ENCODE peak calls at places on chromosomes 4 and X, in four cellular contexts. One of them, this sample, is unnamed.
A peak's percentile ranks its signal among the peaks of the same experiment; 100 is the strongest.

GRCh38 chrX:2264179-2265030 is 236.4 kb downstream of the DHRSX start:
- DNase-seq in testis: no peak
- DNase-seq in adrenal gland: no peak
- DNase-seq in K562: no peak
- DNase-seq in this sample: no peak

GRCh38 chrX:136205882-136206281 is 45.3 kb downstream of the MAP7D3 start:
- DNase-seq in K562: no peak
- DNase-seq in testis: no peak
- DNase-seq in adrenal gland: no peak
- DNase-seq in this sample: no peak

GRCh38 chr4:101792056-101792575 is 1.6 kb downstream of the BANK1 start:
- DNase-seq in adrenal gland: no peak
- DNase-seq in testis: no peak
- DNase-seq in K562: no peak
- DNase-seq in this sample: no peak

GRCh38 chr4:166386491-166387367 is 513.7 kb downstream of the TLL1 start:
- DNase-seq in K562: no peak
- DNase-seq in adrenal gland: no peak
- DNase-seq in testis: no peak
- DNase-seq in this sample: no peak

GRCh38 chrX:132961511-132961910 is 3.1 kb upstream of the HS6ST2 start:
- DNase-seq in K562: no peak
- DNase-seq in adrenal gland: no peak
- DNase-seq in testis: no peak
- DNase-seq in this sample: no peak

GRCh38 chr4:163548481-163549243 is 54.2 kb downstream of the TMA16 start:
- DNase-seq in adrenal gland: peak; percentile 24
- DNase-seq in testis: peak; percentile 34
- DNase-seq in K562: peak; percentile 49
- DNase-seq in this sample: peak; percentile 68

GRCh38 chrX:151174581-151175282 is 1.7 kb upstream of the GPR50 start:
- DNase-seq in adrenal gland: no peak
- DNase-seq in K562: no peak
- DNase-seq in testis: no peak
- DNase-seq in this sample: no peak

GRCh38 chr4:20543131-20543530 is 157.1 kb upstream of the PACRGL start:
- DNase-seq in K562: no peak
- DNase-seq in adrenal gland: no peak
- DNase-seq in testis: no peak
- DNase-seq in this sample: no peak

GRCh38 chrX:68060506-68061205 is 372.6 kb downstream of the OPHN1 start:
- DNase-seq in testis: no peak
- DNase-seq in K562: no peak
- DNase-seq in adrenal gland: no peak
- DNase-seq in this sample: no peak

GRCh38 chrX:111507931-111508330 is 3.5 kb upstream of the SERTM2 start:
- DNase-seq in testis: no peak
- DNase-seq in adrenal gland: no peak
- DNase-seq in K562: no peak
- DNase-seq in this sample: no peak

GRCh38 chr4:140151700-140152014 is 2.3 kb downstream of the MAML3 start:
- DNase-seq in K562: peak; percentile 80
- DNase-seq in testis: peak; percentile 94
- DNase-seq in adrenal gland: peak; percentile 88
- DNase-seq in this sample: peak; percentile 73

GRCh38 chr4:140149851-140150635 is 3.9 kb downstream of the MAML3 start:
- DNase-seq in testis: peak; percentile 87
- DNase-seq in adrenal gland: peak; percentile 84
- DNase-seq in K562: peak; percentile 58
- DNase-seq in this sample: peak; percentile 48

GRCh38 chr4:140150636-140150885 is 3.4 kb downstream of the MAML3 start:
- DNase-seq in K562: peak; percentile 70
- DNase-seq in adrenal gland: no peak
- DNase-seq in testis: peak; percentile 91
- DNase-seq in this sample: no peak

GRCh38 chr4:140152015-140152703 is 1.8 kb downstream of the MAML3 start:
- DNase-seq in testis: peak; percentile 82
- DNase-seq in adrenal gland: peak; percentile 77
- DNase-seq in K562: peak; percentile 60
- DNase-seq in this sample: peak; percentile 72

GRCh38 chr4:140150886-140151699 is 2.9 kb downstream of the MAML3 start:
- DNase-seq in adrenal gland: peak; percentile 94
- DNase-seq in K562: peak; percentile 75
- DNase-seq in testis: peak; percentile 91
- DNase-seq in this sample: peak; percentile 61
- TF ChIP-seq POLR2A in adrenal gland: peak; percentile 24
- TF ChIP-seq POLR2A in K562: no peak
- TF ChIP-seq POLR2A in testis: no peak
- TF ChIP-seq POLR2A in this sample: peak; percentile 19

DNA sequence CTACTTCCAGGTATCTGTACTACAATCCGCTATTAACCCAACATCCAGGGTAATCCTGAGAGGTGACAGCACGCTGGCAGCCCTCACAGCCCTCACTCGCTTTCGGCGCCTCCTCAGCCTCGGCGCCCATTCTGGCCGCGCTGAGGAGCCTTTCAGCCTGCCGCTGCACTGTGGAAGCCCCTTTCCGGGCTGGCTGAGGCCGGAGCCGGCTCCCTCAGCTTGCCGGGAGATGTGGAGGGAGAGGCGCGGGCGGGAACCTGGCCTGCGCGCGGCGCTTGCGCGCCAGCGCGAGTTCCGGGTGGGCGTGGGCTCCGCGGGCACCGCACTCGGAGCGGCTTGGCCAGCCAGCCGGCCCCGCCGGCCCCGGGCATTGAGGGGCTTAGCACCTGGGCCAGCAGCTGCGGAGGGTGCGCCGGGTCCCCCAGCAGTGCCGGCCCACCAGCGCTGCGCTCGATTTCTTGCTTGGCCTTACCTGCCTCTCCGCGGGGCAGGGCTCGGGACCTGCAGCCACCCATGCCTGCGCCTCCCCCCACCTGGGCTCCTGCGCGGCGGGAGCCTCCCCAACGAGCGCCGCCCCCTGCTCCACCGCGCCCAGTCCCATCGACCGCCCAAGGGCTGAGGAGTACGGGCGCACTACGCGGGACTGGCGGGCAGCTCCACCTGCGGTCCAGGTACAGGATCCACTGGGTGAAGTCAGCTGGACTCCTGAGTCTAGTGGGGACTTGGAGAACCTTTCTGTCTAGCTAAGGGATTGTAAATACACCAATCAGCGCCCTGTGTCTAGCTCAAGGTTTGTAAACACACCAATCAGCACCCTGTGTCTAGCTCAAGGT is 87.3 kb downstream of the PRSS12 start:
- DNase-seq in adrenal gland: peak; percentile 16
- DNase-seq in K562: no peak
- DNase-seq in testis: peak; percentile 67
- DNase-seq in this sample: peak; percentile 43
- TF ChIP-seq POLR2A in adrenal gland: no peak
- TF ChIP-seq POLR2A in K562: no peak
- TF ChIP-seq POLR2A in testis: no peak
- TF ChIP-seq POLR2A in this sample: no peak

DNA sequence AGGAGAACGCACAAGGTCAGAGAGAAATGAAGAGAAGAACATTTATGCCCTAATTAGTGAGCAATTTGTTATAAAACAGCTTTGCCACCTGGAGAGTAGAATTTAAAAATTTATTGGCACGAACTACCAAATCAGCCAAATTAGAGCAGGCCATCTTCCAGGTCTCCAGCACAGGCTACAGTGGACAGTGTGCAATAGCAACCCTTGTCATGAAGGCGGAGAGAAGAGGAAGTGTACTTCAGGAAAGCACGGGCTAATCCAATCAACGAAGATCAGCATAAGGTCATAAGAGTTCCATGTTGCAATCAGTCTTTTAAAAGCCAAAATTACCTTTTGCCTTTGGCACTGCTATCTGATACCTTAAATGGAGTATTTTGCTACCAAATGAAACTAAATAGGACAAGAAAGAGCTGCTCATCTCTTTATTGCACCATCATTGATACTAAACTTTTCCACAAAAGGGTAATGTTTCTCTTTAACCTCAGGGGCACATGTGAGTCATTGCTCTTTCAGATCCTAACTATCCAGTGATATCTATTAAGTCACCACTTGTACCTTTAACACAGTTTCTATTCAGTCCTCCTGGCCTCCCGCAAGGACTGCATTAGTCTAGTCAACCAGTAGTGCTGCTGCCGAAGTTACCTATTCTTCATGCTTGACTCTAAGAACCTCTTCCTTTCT is 19.9 kb downstream of the ANK2 start:
- DNase-seq in K562: no peak
- DNase-seq in adrenal gland: no peak
- DNase-seq in testis: no peak
- DNase-seq in this sample: no peak
- TF ChIP-seq POLR2A in K562: no peak
- TF ChIP-seq POLR2A in adrenal gland: no peak
- TF ChIP-seq POLR2A in testis: no peak
- TF ChIP-seq POLR2A in this sample: no peak

GRCh38 chrX:3713225-3713936 is at the start of gene PRKX:
- DNase-seq in adrenal gland: peak; percentile 33
- DNase-seq in testis: peak; percentile 63
- DNase-seq in K562: peak; percentile 71
- DNase-seq in this sample: peak; percentile 68
- TF ChIP-seq POLR2A in adrenal gland: no peak
- TF ChIP-seq POLR2A in testis: no peak
- TF ChIP-seq POLR2A in K562: peak; percentile 45
- TF ChIP-seq POLR2A in this sample: peak; percentile 17

GRCh38 chrX:118729043-118729652 is 1.7 kb downstream of the IL13RA1 start:
- DNase-seq in testis: no peak
- DNase-seq in K562: no peak
- DNase-seq in adrenal gland: no peak
- DNase-seq in this sample: no peak

GRCh38 chrX:118724352-118724751 is 3.1 kb upstream of the IL13RA1 start:
- DNase-seq in adrenal gland: no peak
- DNase-seq in K562: no peak
- DNase-seq in testis: no peak
- DNase-seq in this sample: no peak

GRCh38 chrX:118727686-118728339 is 407 bp downstream of the IL13RA1 start:
- DNase-seq in testis: peak; percentile 35
- DNase-seq in adrenal gland: peak; percentile 48
- DNase-seq in K562: peak; percentile 20
- DNase-seq in this sample: no peak

GRCh38 chrX:118724775-118725174 is 2.6 kb upstream of the IL13RA1 start:
- DNase-seq in adrenal gland: no peak
- DNase-seq in testis: no peak
- DNase-seq in K562: peak; percentile 68
- DNase-seq in this sample: no peak

GRCh38 chrX:118726887-118727685 is at the start of gene IL13RA1:
- DNase-seq in testis: peak; percentile 73
- DNase-seq in adrenal gland: peak; percentile 81
- DNase-seq in K562: peak; percentile 91
- DNase-seq in this sample: peak; percentile 4
- TF ChIP-seq POLR2A in testis: no peak
- TF ChIP-seq POLR2A in adrenal gland: peak; percentile 79
- TF ChIP-seq POLR2A in K562: peak; percentile 39
- TF ChIP-seq POLR2A in this sample: no peak

GRCh38 chr4:38154251-38154650 is 194.1 kb downstream of the PTTG2 start:
- DNase-seq in adrenal gland: no peak
- DNase-seq in testis: no peak
- DNase-seq in K562: no peak
- DNase-seq in this sample: no peak

GRCh38 chr4:38155589-38156294 is 195.5 kb downstream of the PTTG2 start:
- DNase-seq in adrenal gland: no peak
- DNase-seq in K562: no peak
- DNase-seq in testis: no peak
- DNase-seq in this sample: no peak

GRCh38 chr4:38160487-38161207 is 200.4 kb downstream of the PTTG2 start:
- DNase-seq in K562: no peak
- DNase-seq in adrenal gland: peak; percentile 40
- DNase-seq in testis: no peak
- DNase-seq in this sample: peak; percentile 59

GRCh38 chr4:38154681-38155588 is 194.7 kb downstream of the PTTG2 start:
- DNase-seq in adrenal gland: no peak
- DNase-seq in K562: peak; percentile 38
- DNase-seq in testis: peak; percentile 36
- DNase-seq in this sample: peak; percentile 69

GRCh38 chr4:38157592-38157991 is 197.4 kb downstream of the PTTG2 start:
- DNase-seq in K562: peak; percentile 25
- DNase-seq in adrenal gland: no peak
- DNase-seq in testis: no peak
- DNase-seq in this sample: peak; percentile 24
- TF ChIP-seq POLR2A in K562: no peak
- TF ChIP-seq POLR2A in adrenal gland: no peak
- TF ChIP-seq POLR2A in testis: no peak
- TF ChIP-seq POLR2A in this sample: no peak

DNA sequence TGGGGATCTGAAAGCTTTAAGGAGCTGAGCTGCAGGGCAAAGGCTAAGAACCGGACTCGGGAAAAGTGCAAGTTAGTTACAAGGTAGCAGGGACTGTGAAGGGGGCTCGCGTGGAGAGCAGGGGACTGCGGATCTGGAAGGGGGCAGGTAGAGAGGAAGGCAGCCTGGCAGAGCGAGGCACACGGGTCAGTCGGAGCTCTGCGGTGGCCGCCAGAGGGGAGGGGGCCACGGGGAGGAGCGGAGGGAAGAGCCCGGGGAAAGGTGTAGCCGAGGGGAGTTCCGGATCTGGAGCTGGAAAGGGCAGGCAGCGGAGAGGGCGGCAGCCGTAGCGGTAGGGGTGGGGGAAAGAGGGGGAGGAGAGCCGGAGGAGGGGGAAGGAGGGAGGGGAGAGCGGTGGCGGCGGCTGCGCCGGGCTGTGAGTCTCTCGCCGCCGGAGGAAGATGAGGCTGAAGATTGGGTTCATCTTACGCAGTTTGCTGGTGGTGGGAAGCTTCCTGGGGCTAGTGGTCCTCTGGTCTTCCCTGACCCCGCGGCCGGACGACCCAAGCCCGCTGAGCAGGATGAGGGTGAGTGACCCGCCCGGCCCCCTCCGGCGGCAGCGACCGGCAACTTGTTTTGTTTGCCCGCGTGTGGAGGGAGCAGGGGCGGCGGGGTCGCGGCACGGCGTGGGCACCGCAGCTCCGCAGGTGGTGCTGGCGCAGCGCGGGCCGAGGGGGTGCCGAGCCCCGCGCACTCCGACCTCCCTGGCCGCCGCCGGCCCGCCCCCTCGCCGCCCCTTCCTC is at the start of gene GALNT7:
- DNase-seq in K562: peak; percentile 88
- DNase-seq in adrenal gland: peak; percentile 67
- DNase-seq in testis: peak; percentile 80
- DNase-seq in this sample: peak; percentile 63
- TF ChIP-seq POLR2A in K562: peak; percentile 87
- TF ChIP-seq POLR2A in adrenal gland: no peak
- TF ChIP-seq POLR2A in testis: no peak
- TF ChIP-seq POLR2A in this sample: no peak

DNA sequence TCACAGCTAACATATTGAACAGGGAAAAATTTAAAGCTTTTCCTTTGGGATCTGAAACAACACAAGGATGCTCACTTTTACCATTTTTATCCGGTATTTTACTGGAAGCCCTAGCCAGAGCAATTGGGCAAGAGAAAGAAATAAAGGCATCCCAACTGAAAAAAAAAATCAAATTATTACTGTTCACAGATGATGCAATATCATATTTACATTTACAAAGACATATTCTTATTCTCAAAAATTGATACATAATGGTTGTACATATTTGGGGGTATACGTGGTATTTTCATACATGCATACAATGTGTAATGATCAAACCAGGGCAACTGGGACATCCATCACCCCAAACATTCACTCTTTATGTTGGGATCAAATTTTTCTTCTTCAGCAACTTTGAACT is 337.0 kb upstream of the SLC7A11 start:
- DNase-seq in K562: no peak
- DNase-seq in testis: no peak
- DNase-seq in adrenal gland: no peak
- DNase-seq in this sample: no peak
- TF ChIP-seq POLR2A in K562: no peak
- TF ChIP-seq POLR2A in testis: no peak
- TF ChIP-seq POLR2A in adrenal gland: no peak
- TF ChIP-seq POLR2A in this sample: no peak